ENCODE peak calls at places on chromosome 10, in four cellular contexts. K is HCT116; B is CD8-positive, alpha-beta T cell; L is cardiac muscle cell. A is an unnamed sample.
A peak's percentile ranks its signal among the peaks of the same experiment; 100 is the strongest.

GRCh38 chr10:11162828-11163599 is 145.3 kb downstream of the CELF2 start:
- DNase-seq in K (no peak), B (peak; percentile 67), L (no peak), A (no peak)

GRCh38 chr10:6089334-6090219 is 743 bp downstream of the RBM17 start:
- DNase-seq in K (no peak), B (no peak), L (no peak), A (no peak)

GRCh38 chr10:32622409-32622808 is 176.5 kb downstream of the CCDC7 start:
- DNase-seq in K (no peak), B (no peak), L (no peak), A (no peak)

GRCh38 chr10:43255644-43256431 is 11.0 kb downstream of the RASGEF1A start:
- DNase-seq in K (peak; percentile 21), B (no peak), L (peak; percentile 15), A (no peak)

GRCh38 chr10:43156590-43157340 is 18.5 kb downstream of the CSGALNACT2 start:
- DNase-seq in K (no peak), B (no peak), L (no peak), A (no peak)

GRCh38 chr10:500876-501275 is 188.6 kb downstream of the DIP2C start:
- DNase-seq in K (no peak), B (no peak), L (peak; percentile 45), A (no peak)

GRCh38 chr10:103736763-103737162 is 118.6 kb downstream of the SH3PXD2A start:
- DNase-seq in K (peak; percentile 77), B (no peak), L (no peak), A (no peak)

GRCh38 chr10:71392292-71392691 is 4.4 kb upstream of the CDH23 start:
- DNase-seq in K (no peak), B (no peak), L (no peak), A (no peak)

GRCh38 chr10:34528320-34528719 is 286.8 kb downstream of the PARD3 start:
- DNase-seq in K (peak; percentile 92), B (no peak), L (peak; percentile 95), A (no peak)

GRCh38 chr10:24257588-24257987 is 48.6 kb downstream of the KIAA1217 start:
- DNase-seq in K (no peak), B (no peak), L (no peak), A (no peak)

GRCh38 chr10:4190876-4191275 is 405.9 kb upstream of the KLF6 start:
- DNase-seq in K (no peak), B (no peak), L (no peak), A (no peak)

GRCh38 chr10:48365668-48366067 is 59.2 kb downstream of the MAPK8 start:
- DNase-seq in K (no peak), B (no peak), L (no peak), A (no peak)

GRCh38 chr10:46523119-46523880 is 33.2 kb downstream of the GPRIN2 start:
- DNase-seq in K (peak; percentile 13), B (no peak), L (peak; percentile 70), A (no peak)

GRCh38 chr10:132148261-132149251 is 38.2 kb upstream of the DPYSL4 start:
- DNase-seq in K (no peak), B (no peak), L (no peak), A (no peak)

DNA sequence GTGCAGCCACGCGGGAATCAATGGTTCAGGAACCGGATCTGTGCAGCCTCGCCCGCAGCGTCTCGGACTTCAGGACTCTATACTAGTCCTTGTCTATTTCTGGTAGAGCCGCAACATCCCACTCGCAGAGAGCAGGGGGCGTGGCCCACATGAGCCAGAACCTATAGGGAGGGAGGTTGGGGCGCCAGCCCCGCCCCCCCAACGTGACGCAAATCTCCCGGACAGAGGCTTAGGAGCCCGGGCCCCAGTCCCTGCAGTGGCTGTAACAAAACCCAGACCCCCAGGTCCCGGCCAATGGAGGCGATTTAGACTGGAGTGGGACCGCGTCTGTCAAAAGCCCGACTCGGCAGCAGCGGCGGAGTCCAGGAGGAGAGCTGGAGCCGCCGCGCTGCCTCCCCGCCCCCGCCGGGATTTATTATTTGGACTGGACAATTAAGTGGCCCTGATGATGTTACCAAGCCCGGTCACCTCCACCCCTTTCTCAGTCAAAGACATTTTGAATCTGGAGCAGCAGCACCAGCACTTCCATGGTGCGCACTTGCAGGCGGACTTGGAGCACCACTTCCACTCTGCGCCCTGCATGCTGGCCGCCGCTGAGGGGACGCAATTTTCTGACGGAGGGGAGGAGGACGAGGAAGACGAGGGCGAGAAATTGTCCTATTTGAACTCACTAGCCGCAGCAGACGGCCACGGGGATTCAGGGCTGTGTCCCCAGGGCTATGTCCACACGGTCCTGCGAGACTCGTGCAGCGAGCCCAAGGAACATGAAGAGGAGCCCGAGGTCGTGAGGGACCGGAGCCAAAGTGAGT is at the start of gene NKX2-3:
- DNase-seq in K (no peak), B (no peak), L (peak; percentile 62), A (no peak)
- H3K4me3 ChIP-seq in K (no peak within 1 kb of the TSS), B (no peak within 1 kb of the TSS), L (peak within 1 kb of the TSS; percentile 14), A (no peak within 1 kb of the TSS)

GRCh38 chr10:124279298-124279697 is 139.4 kb downstream of the OAT start:
- DNase-seq in K (no peak), B (no peak), L (no peak), A (no peak)
- TF ChIP-seq CTCF in K (peak; percentile 21), B (no peak), L (no peak), A (no peak)

DNA sequence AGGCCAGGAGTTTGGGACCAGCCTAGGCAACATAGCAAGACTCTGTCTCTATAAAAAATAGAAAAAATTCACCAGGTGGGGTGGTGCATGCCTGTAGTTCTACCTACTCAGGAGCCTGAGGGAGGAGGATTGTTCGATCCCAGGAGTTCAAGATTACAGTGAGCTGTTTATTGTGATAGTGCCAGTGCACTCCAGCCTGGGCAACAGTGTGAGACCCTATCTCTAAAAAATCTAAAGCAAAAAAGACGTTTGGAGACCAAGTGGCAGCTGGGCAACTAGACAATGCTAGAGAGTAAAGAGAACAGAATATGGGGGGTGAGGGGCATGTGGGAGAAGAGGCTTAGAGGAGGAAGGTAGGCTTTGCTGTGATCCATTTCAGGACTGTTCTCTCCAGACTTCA is 1.4 kb downstream of the PDSS1 start:
- DNase-seq in K (no peak), B (no peak), L (no peak), A (no peak)
- H3K4me3 ChIP-seq in K (peak overlapping the region; percentile 76), B (no peak overlapping the region), L (peak overlapping the region; percentile 83), A (peak overlapping the region; percentile 88)

GRCh38 chr10:61464461-61465215 is 11.5 kb upstream of the TMEM26 start:
- DNase-seq in K (no peak), B (no peak), L (peak; percentile 54), A (no peak)

GRCh38 chr10:61463035-61463909 is 10.1 kb upstream of the TMEM26 start:
- DNase-seq in K (no peak), B (no peak), L (peak; percentile 72), A (peak; percentile 54)

GRCh38 chr10:61465807-61466425 is 12.7 kb upstream of the TMEM26 start:
- DNase-seq in K (no peak), B (no peak), L (peak; percentile 26), A (no peak)

GRCh38 chr10:61460835-61461234 is 7.7 kb upstream of the TMEM26 start:
- DNase-seq in K (no peak), B (no peak), L (no peak), A (no peak)

GRCh38 chr10:61465216-61465496 is 12.0 kb upstream of the TMEM26 start:
- DNase-seq in K (no peak), B (no peak), L (no peak), A (no peak)
- TF ChIP-seq CTCF in K (no peak), B (no peak), L (no peak), A (no peak)

GRCh38 chr10:30488319-30488718 is 54.3 kb downstream of the MAP3K8 start:
- DNase-seq in K (no peak), B (no peak), L (no peak), A (no peak)

GRCh38 chr10:30491204-30491603 is 57.2 kb downstream of the MAP3K8 start:
- DNase-seq in K (no peak), B (no peak), L (peak; percentile 81), A (no peak)

GRCh38 chr10:30491832-30492530 is 58.0 kb downstream of the MAP3K8 start:
- DNase-seq in K (no peak), B (no peak), L (no peak), A (no peak)

GRCh38 chr10:30490289-30491000 is 56.5 kb downstream of the MAP3K8 start:
- DNase-seq in K (no peak), B (no peak), L (no peak), A (no peak)

DNA sequence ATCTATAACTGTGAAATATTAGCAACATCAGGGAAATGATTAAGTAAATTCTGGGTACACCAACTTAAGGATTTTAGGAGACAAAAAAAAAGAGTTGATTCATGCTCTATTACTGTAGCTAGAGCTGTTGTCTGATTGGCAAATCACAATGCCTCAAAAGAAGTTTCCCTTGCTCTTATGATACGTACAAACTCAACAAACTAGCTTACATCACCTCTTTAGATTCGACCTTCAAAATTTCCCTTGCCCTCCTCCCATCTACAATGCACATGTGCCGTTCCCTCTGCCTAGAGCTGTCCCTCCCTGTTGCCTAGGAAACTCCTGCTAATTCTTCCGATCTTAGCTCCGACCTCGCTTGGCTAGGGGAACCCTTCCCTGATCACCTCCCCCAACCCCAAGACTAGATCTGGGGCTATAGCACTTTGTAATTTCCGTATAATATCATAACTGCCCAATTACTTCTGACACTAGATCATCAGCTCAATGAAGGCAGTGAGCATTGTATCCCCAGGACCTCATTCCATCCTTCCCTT is 55.4 kb downstream of the MAP3K8 start:
- DNase-seq in K (no peak), B (no peak), L (peak; percentile 14), A (no peak)
- H3K4me3 ChIP-seq in K (no peak overlapping the region), B (no peak overlapping the region), L (no peak overlapping the region), A (no peak overlapping the region)

DNA sequence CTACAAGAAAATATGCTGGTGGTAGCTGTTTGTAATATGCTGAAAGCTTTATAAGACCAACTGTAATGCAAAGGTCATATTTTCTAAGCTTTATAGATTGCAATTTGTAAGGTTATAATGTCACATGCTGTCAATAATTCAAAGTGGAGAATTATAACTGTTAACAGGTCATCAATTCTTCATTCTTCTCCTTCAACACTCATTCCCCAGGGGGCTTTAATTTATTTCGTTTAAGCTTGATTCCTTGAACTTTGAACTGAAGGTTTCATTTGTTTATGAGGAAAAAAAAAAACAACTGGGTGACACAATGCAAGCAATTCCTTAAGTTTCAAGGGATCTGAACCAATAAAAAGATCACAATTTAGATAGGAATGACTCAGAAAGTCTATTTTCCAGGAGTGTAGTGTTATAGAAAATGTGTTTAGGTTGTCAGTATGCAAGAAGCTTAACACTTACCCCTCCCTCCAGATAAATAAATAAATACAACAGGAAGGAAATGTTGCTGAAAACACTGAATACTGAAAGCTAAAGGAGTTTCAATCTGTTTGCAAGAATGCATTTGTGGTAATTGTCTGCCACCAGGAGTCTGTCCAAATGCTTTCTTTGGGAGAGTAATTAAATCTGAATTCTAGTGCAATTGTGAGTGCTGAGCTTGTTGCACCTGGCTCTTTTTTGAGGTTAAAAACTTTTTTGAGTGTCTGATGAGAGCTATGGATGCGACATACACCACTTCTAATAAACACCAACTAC is 183.6 kb downstream of the SORCS1 start:
- DNase-seq in K (no peak), B (no peak), L (no peak), A (no peak)
- TF ChIP-seq CTCF in K (no peak), B (no peak), L (no peak), A (no peak)

GRCh38 chr10:90993340-90993739 is 72.5 kb upstream of the ANKRD1 start:
- DNase-seq in K (no peak), B (no peak), L (no peak), A (no peak)
- H3K4me3 ChIP-seq in K (no peak overlapping the region), B (no peak overlapping the region), L (no peak overlapping the region), A (no peak overlapping the region)